ENCODE peak calls at places on chromosome 16, in six cellular contexts. U is astrocyte of the spinal cord, F is PC-3, E is transverse colon, B is right atrium auricular region, Y is dorsolateral prefrontal cortex. R is an unnamed sample.
A peak's percentile ranks its signal among the peaks of the same experiment; 100 is the strongest.

GRCh38 chr16:88309174-88309904 is 73.4 kb upstream of the ZNF469 start:
- DNase-seq in U (no peak), F (no peak), E (no peak), B (no peak), Y (no peak), R (no peak)

GRCh38 chr16:29694384-29695195 is 15.6 kb downstream of the QPRT start:
- DNase-seq in U (no peak), F (no peak), E (no peak), B (no peak), Y (no peak), R (no peak)

GRCh38 chr16:85649411-85649977 is 36.4 kb downstream of the GSE1 start:
- DNase-seq in U (no peak), F (no peak), E (no peak), B (no peak), Y (no peak), R (no peak)

GRCh38 chr16:53129281-53130192 is 74.7 kb downstream of the CHD9 start:
- DNase-seq in U (peak; percentile 65), F (peak; percentile 6), E (no peak), B (no peak), Y (no peak), R (no peak)

GRCh38 chr16:17275076-17275732 is 195.6 kb downstream of the XYLT1 start:
- DNase-seq in U (peak; percentile 39), F (no peak), E (peak; percentile 90), B (no peak), Y (no peak), R (peak; percentile 83)

GRCh38 chr16:75279277-75279676 is 27.9 kb upstream of the BCAR1 start:
- DNase-seq in U (peak; percentile 20), F (peak; percentile 34), E (no peak), B (no peak), Y (no peak), R (no peak)

GRCh38 chr16:47371615-47372014 is 89.2 kb downstream of the ITFG1 start:
- DNase-seq in U (no peak), F (no peak), E (no peak), B (no peak), Y (no peak), R (no peak)

GRCh38 chr16:72848759-72849664 is 198.9 kb downstream of the ZFHX3 start:
- DNase-seq in U (peak; percentile 90), F (peak; percentile 92), E (peak; percentile 85), B (peak; percentile 89), Y (peak; percentile 73), R (peak; percentile 94)

GRCh38 chr16:31202402-31203385 is at the start of gene PYCARD:
- DNase-seq in U (peak; percentile 23), F (peak; percentile 17), E (peak; percentile 82), B (no peak), Y (no peak), R (peak; percentile 56)

GRCh38 chr16:53893731-53894435 is 189.9 kb downstream of the FTO start:
- DNase-seq in U (peak; percentile 68), F (peak; percentile 68), E (peak; percentile 23), B (no peak), Y (no peak), R (peak; percentile 12)

GRCh38 chr16:23072084-23072599 is 77.1 kb downstream of the USP31 start:
- DNase-seq in U (peak; percentile 86), F (peak; percentile 29), E (peak; percentile 84), B (peak; percentile 84), Y (no peak), R (peak; percentile 61)

GRCh38 chr16:86784267-86784626 is 205.9 kb downstream of the FOXL1 start:
- DNase-seq in U (no peak), F (peak; percentile 9), E (no peak), B (no peak), Y (no peak), R (no peak)

GRCh38 chr16:61296305-61296704 is 739.9 kb downstream of the CDH8 start:
- DNase-seq in U (no peak), F (no peak), E (no peak), B (no peak), Y (no peak), R (no peak)

GRCh38 chr16:66750279-66751134 is 902 bp downstream of the DYNC1LI2 start:
- DNase-seq in U (no peak), F (no peak), E (no peak), B (no peak), Y (no peak), R (no peak)

GRCh38 chr16:53740476-53740875 is 36.5 kb downstream of the FTO start:
- DNase-seq in U (no peak), F (no peak), E (no peak), B (no peak), Y (no peak), R (no peak)

GRCh38 chr16:89633064-89633631 is 19.7 kb downstream of the DPEP1 start:
- DNase-seq in U (peak; percentile 20), F (peak; percentile 84), E (peak; percentile 40), B (no peak), Y (no peak), R (peak; percentile 46)

GRCh38 chr16:86676216-86676800 is 98.0 kb downstream of the FOXL1 start:
- DNase-seq in U (peak; percentile 69), F (peak; percentile 57), E (no peak), B (no peak), Y (no peak), R (no peak)

GRCh38 chr16:14613991-14614390 is 16.1 kb downstream of the PARN start:
- DNase-seq in U (no peak), F (no peak), E (no peak), B (peak; percentile 4), Y (no peak), R (no peak)

GRCh38 chr16:24833352-24833751 is 12.4 kb upstream of the SLC5A11 start:
- DNase-seq in U (no peak), F (no peak), E (no peak), B (no peak), Y (no peak), R (no peak)

GRCh38 chr16:24837969-24838368 is 7.8 kb upstream of the SLC5A11 start:
- DNase-seq in U (no peak), F (no peak), E (no peak), B (no peak), Y (no peak), R (no peak)

GRCh38 chr16:24836836-24837235 is 8.9 kb upstream of the SLC5A11 start:
- DNase-seq in U (no peak), F (no peak), E (no peak), B (no peak), Y (no peak), R (no peak)

GRCh38 chr16:24838554-24839266 is 7.1 kb upstream of the SLC5A11 start:
- DNase-seq in U (peak; percentile 70), F (peak; percentile 30), E (peak; percentile 26), B (peak; percentile 68), Y (peak; percentile 62), R (peak; percentile 46)

GRCh38 chr16:24834459-24835335 is 11.1 kb upstream of the SLC5A11 start:
- DNase-seq in U (peak; percentile 41), F (peak; percentile 63), E (peak; percentile 83), B (no peak), Y (no peak), R (peak; percentile 67)
- TF ChIP-seq CTCF in U (peak; percentile 79), F (peak; percentile 72), E (peak; percentile 77), B (no peak), Y (peak; percentile 60), R (peak; percentile 70)

GRCh38 chr16:4392382-4393242 is 21.0 kb downstream of the VASN start:
- DNase-seq in U (peak; percentile 63), F (no peak), E (no peak), B (no peak), Y (no peak), R (peak; percentile 57)

GRCh38 chr16:4389051-4389955 is 17.7 kb downstream of the VASN start:
- DNase-seq in U (no peak), F (no peak), E (no peak), B (no peak), Y (no peak), R (no peak)

GRCh38 chr16:4388275-4389021 is 16.8 kb downstream of the VASN start:
- DNase-seq in U (no peak), F (no peak), E (no peak), B (no peak), Y (no peak), R (no peak)

GRCh38 chr16:4391635-4392381 is 20.2 kb downstream of the VASN start:
- DNase-seq in U (no peak), F (no peak), E (no peak), B (no peak), Y (no peak), R (no peak)

DNA sequence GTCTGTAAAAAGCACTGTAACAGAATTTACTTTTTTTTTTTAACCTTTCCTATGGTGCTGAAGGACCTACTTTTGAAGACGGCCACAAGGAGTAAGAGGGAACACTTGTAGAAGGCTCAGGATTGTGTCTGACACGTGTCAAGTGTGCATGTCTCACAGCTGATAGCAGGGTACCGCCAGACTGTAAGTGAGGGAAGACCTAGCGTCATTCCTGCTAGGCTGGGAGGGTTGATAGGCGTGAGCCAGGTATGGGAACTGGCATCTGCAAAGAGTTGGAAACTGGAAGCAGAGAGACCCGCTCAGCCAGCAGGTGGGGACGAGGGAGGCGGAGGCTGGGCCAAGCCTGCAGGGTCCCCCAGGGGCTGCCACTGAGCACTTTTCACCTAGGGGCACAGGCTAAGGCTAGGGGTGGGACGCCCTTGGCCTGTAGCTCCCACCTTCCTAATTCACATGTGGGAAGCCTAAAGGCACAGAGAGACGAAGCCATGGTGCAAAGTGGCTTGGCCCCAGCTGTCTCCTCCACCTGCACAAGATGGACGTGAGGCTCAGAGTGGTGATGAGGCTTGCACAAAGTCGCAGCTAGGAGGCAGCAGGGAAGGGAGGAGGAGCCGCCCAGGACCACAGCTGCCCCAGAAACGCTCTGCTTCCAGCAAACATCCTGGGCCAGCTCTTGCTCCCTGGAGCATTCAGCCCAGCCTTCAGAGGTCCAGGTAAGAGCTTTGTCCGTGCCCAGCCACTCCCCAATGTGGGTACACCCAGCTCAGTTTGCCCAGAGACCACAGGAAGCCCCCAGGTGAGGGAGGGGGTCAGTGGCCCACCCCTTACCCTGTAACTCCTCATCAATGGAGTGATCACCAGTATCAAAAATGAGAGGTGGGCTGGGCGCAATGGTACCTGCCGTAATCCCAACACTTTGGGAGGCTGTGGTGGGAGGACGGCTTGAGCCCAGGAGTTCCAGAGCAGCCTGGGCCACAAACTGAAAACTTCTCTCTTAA is 18.9 kb downstream of the VASN start:
- DNase-seq in U (no peak), F (no peak), E (no peak), B (no peak), Y (no peak), R (no peak)
- TF ChIP-seq CTCF in U (peak; percentile 35), F (no peak), E (no peak), B (no peak), Y (no peak), R (no peak)

GRCh38 chr16:13331918-13332317 is 430.5 kb downstream of the SHISA9 start:
- DNase-seq in U (no peak), F (no peak), E (no peak), B (no peak), Y (no peak), R (no peak)
- TF ChIP-seq CTCF in U (no peak), F (no peak), E (no peak), B (no peak), Y (no peak), R (no peak)

DNA sequence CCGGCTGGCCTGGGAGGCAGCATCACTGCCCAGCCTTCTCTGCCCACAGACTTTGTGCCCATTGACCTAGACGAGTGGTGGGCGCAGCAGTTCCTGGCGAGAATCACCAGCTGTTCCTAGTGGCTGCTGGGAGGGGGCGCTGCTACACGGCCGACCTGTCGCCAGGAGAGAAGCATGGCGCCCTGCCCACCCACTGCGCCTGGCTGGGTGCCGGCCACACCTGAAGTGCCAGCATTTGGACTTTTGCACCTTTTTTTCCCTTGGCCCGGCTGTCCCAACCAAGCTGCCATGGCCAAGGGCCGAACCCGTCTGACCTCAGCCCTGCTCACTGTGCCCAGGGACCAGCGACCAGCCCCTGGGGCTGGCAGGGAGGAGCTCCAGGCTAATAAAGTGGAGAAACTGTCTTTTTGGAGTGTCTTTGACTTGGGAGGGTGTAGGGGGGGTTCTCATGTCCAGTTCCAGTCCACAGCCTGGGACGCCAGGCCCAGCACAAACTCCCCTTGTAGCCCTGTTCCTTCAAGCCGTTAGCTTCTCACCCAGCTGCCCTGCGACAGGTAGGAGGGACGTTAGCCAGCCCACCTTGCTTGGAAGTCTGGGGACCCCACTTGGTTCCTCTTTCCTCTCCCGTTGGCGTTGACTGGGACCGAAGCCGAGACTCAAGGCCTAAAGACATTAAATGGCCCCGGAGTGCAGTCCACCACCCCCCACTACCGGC is 937 bp upstream of the WDR90 start:
- DNase-seq in U (no peak), F (no peak), E (peak; percentile 90), B (no peak), Y (no peak), R (peak; percentile 82)
- TF ChIP-seq CTCF in U (peak; percentile 55), F (peak; percentile 41), E (peak; percentile 80), B (no peak), Y (peak; percentile 24), R (peak; percentile 81)